ENCODE peak calls at places on chromosomes 3 and 15, in five cellular contexts. H, S, F, B and A are unnamed samples.
A peak's percentile ranks its signal among the peaks of the same experiment; 100 is the strongest.

GRCh38 chr3:30400924-30401323 is 205.5 kb upstream of the TGFBR2 start:
- DNase-seq in H (no peak), S (no peak), F (no peak), B (no peak), A (no peak)

GRCh38 chr15:44069489-44069888 is 125.6 kb downstream of the FRMD5 start:
- DNase-seq in H (no peak), S (no peak), F (no peak), B (no peak), A (no peak)

GRCh38 chr15:53110999-53111398 is 320.9 kb upstream of the ONECUT1 start:
- DNase-seq in H (no peak), S (no peak), F (no peak), B (no peak), A (no peak)

GRCh38 chr3:137509354-137510045 is 254.6 kb upstream of the SOX14 start:
- DNase-seq in H (no peak), S (no peak), F (no peak), B (peak; percentile 21), A (no peak)

GRCh38 chr3:190491533-190492054 is 22.3 kb upstream of the IL1RAP start:
- DNase-seq in H (no peak), S (no peak), F (peak; percentile 34), B (no peak), A (no peak)

GRCh38 chr3:137692803-137693431 is 71.2 kb upstream of the SOX14 start:
- DNase-seq in H (no peak), S (peak; percentile 8), F (no peak), B (peak; percentile 66), A (no peak)

GRCh38 chr3:12178091-12178820 is 19.5 kb upstream of the TIMP4 start:
- DNase-seq in H (no peak), S (no peak), F (peak; percentile 53), B (no peak), A (no peak)

GRCh38 chr3:116552261-116552660 is 107.0 kb upstream of the LSAMP start:
- DNase-seq in H (no peak), S (no peak), F (no peak), B (no peak), A (no peak)

GRCh38 chr3:9948586-9948985 is 3.6 kb downstream of the PRRT3 start:
- DNase-seq in H (no peak), S (no peak), F (no peak), B (no peak), A (no peak)

GRCh38 chr3:95184038-95184437 is 1121.2 kb downstream of the NSUN3 start:
- DNase-seq in H (no peak), S (no peak), F (no peak), B (no peak), A (no peak)

GRCh38 chr3:61560452-61561373 is 658 bp upstream of the PTPRG start:
- DNase-seq in H (peak; percentile 46), S (no peak), F (peak; percentile 86), B (peak; percentile 90), A (no peak)

GRCh38 chr3:132675408-132675807 is 15.3 kb downstream of the UBA5 start:
- DNase-seq in H (no peak), S (no peak), F (no peak), B (no peak), A (no peak)

GRCh38 chr3:49469037-49469875 is 811 bp upstream of the DAG1 start:
- DNase-seq in H (no peak), S (no peak), F (peak; percentile 88), B (peak; percentile 82), A (no peak)

GRCh38 chr3:13122101-13123055 is 49.1 kb upstream of the IQSEC1 start:
- DNase-seq in H (no peak), S (no peak), F (no peak), B (no peak), A (no peak)

GRCh38 chr15:55247766-55248427 is 41.7 kb downstream of the RAB27A start:
- DNase-seq in H (no peak), S (peak; percentile 67), F (no peak), B (no peak), A (no peak)

GRCh38 chr3:16840111-16840444 is 44.7 kb upstream of the PLCL2 start:
- DNase-seq in H (no peak), S (no peak), F (no peak), B (no peak), A (no peak)

GRCh38 chr15:89379423-89379735 is 44.8 kb upstream of the POLG start:
- DNase-seq in H (no peak), S (no peak), F (no peak), B (no peak), A (no peak)

GRCh38 chr3:177445591-177445990 is 248.3 kb upstream of the TBL1XR1 start:
- DNase-seq in H (no peak), S (no peak), F (no peak), B (no peak), A (no peak)

GRCh38 chr15:48427960-48428547 is 96.8 kb downstream of the DUT start:
- DNase-seq in H (peak; percentile 58), S (no peak), F (no peak), B (no peak), A (no peak)

GRCh38 chr3:188749010-188749617 is 422.7 kb upstream of the TPRG1 start:
- DNase-seq in H (no peak), S (peak; percentile 18), F (no peak), B (no peak), A (no peak)

GRCh38 chr3:110026421-110026820 is 689.1 kb upstream of the DPPA4 start:
- DNase-seq in H (no peak), S (no peak), F (no peak), B (no peak), A (no peak)

GRCh38 chr3:191882289-191882688 is 421.3 kb downstream of the PYDC2 start:
- DNase-seq in H (no peak), S (no peak), F (no peak), B (no peak), A (no peak)

GRCh38 chr3:20125912-20126311 is 60.1 kb downstream of the SGO1 start:
- DNase-seq in H (no peak), S (no peak), F (no peak), B (no peak), A (peak; percentile 62)

GRCh38 chr3:160635213-160635612 is 41.7 kb upstream of the ARL14 start:
- DNase-seq in H (no peak), S (no peak), F (no peak), B (no peak), A (no peak)

GRCh38 chr3:108292465-108292864 is 3.9 kb upstream of the HHLA2 start:
- DNase-seq in H (no peak), S (no peak), F (no peak), B (no peak), A (no peak)

GRCh38 chr15:55586808-55587207 is 1.3 kb downstream of the PYGO1 start:
- DNase-seq in H (no peak), S (no peak), F (no peak), B (no peak), A (no peak)

GRCh38 chr3:50395070-50395860 is 35.9 kb upstream of the TMEM115 start:
- DNase-seq in H (no peak), S (peak; percentile 37), F (no peak), B (no peak), A (no peak)

GRCh38 chr3:35392187-35392586 is 247.1 kb upstream of the ARPP21 start:
- DNase-seq in H (no peak), S (no peak), F (no peak), B (no peak), A (no peak)

GRCh38 chr15:68502398-68502901 is 70.5 kb upstream of the ITGA11 start:
- DNase-seq in H (no peak), S (no peak), F (no peak), B (no peak), A (no peak)

GRCh38 chr3:110895054-110895453 is 176.6 kb upstream of the NECTIN3 start:
- DNase-seq in H (no peak), S (no peak), F (no peak), B (no peak), A (no peak)

GRCh38 chr15:44726136-44726535 is 10.2 kb upstream of the TRIM69 start:
- DNase-seq in H (no peak), S (no peak), F (no peak), B (no peak), A (no peak)

GRCh38 chr15:89356634-89357298 is 22.1 kb upstream of the POLG start:
- DNase-seq in H (no peak), S (no peak), F (no peak), B (no peak), A (no peak)

GRCh38 chr15:83569341-83569740 is 84.6 kb upstream of the ADAMTSL3 start:
- DNase-seq in H (no peak), S (no peak), F (no peak), B (no peak), A (no peak)

GRCh38 chr3:169769287-169770181 is at the start of gene ACTRT3:
- DNase-seq in H (no peak), S (no peak), F (peak; percentile 68), B (peak; percentile 85), A (peak; percentile 38)

GRCh38 chr3:58173670-58174472 is 36.9 kb downstream of the DNASE1L3 start:
- DNase-seq in H (no peak), S (no peak), F (peak; percentile 52), B (peak; percentile 63), A (peak; percentile 37)

GRCh38 chr3:156378871-156379270 is 176.0 kb downstream of the SSR3 start:
- DNase-seq in H (no peak), S (no peak), F (no peak), B (no peak), A (no peak)

GRCh38 chr3:149277338-149277813 is 55.7 kb upstream of the CP start:
- DNase-seq in H (peak; percentile 18), S (no peak), F (no peak), B (peak; percentile 38), A (no peak)

GRCh38 chr3:127045435-127046045 is 62.6 kb downstream of the PLXNA1 start:
- DNase-seq in H (no peak), S (no peak), F (no peak), B (no peak), A (no peak)
- H3K27ac ChIP-seq in H (no peak overlapping the region), S (no peak overlapping the region), F (no peak overlapping the region), B (no peak overlapping the region), A (no peak overlapping the region)

GRCh38 chr3:150426292-150426691 is 18.2 kb downstream of the TSC22D2 start:
- DNase-seq in H (no peak), S (no peak), F (no peak), B (no peak), A (no peak)
- H3K27ac ChIP-seq in H (no peak overlapping the region), S (no peak overlapping the region), F (no peak overlapping the region), B (no peak overlapping the region), A (no peak overlapping the region)

GRCh38 chr3:99373088-99373875 is 265.1 kb upstream of the COL8A1 start:
- DNase-seq in H (no peak), S (no peak), F (no peak), B (no peak), A (no peak)
- H3K27ac ChIP-seq in H (no peak overlapping the region), S (no peak overlapping the region), F (no peak overlapping the region), B (no peak overlapping the region), A (no peak overlapping the region)

DNA sequence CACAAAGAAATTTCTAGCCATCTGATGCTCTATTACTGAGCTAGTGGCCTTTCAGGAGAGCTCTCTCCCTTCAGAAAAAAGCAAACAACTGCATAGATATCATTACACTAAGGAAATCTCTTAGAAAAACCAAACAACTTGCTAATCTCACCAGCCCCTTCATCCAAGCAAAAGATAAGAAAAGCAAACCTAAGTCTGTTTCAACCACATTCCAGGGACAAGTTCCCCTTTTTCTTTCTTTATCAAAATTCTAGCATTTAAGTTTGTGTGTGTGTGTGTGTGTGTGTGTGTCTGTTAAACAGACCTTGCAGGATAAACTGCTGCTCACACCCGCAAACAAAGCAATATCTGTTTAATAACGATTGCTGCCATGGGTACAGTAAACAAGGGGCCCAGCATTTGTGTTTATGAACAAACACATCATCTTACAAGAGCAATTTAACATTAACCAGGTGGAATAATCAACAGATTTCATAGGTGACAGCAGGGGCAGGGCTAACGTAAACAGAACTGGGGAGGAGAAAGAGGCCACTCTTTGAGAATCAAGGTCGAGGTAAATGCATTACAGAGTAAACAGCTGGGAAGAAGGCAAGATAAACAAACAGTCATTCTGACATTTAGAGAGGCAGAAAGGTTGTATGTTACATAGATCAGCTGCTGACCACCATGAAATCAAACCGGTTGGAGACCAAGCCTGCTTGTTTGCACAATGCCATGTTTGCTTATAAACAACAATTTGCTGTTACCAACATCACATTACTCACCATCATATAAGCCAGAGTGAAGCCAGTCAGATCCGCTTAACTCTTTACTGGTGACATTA is 375.0 kb downstream of the FOXP1 start:
- DNase-seq in H (no peak), S (no peak), F (no peak), B (peak; percentile 59), A (no peak)
- H3K27ac ChIP-seq in H (no peak overlapping the region), S (peak overlapping the region; percentile 8), F (peak overlapping the region; percentile 87), B (peak overlapping the region; percentile 87), A (no peak overlapping the region)